ENCODE peak calls at places on chromosomes 11 and 22, in seven cellular contexts. W is RKO, L is left lung, S is GDM1, O is head of caudate nucleus, K is ovary, E is HEK293T. R is an unnamed sample.

GRCh38 chr22:27576413-27576812 is 225.1 kb downstream of the MN1 start:
- DNase-seq in W (no peak), L (no peak), S (no peak), O (no peak), K (no peak), E (no peak), R (no peak)

GRCh38 chr22:45785458-45785857 is 113.8 kb downstream of the ATXN10 start:
- DNase-seq in W (no peak), L (no peak), S (no peak), O (no peak), K (no peak), E (no peak), R (no peak)

GRCh38 chr22:41469218-41469851 is 418 bp downstream of the ACO2 start:
- DNase-seq in W (peak; percentile 61), L (no peak), S (no peak), O (no peak), K (no peak), E (no peak), R (no peak)

GRCh38 chr11:27717377-27717776 is 17.1 kb upstream of the BDNF start:
- DNase-seq in W (peak; percentile 58), L (no peak), S (no peak), O (no peak), K (no peak), E (no peak), R (no peak)

GRCh38 chr22:50553310-50553709 is 7.6 kb downstream of the KLHDC7B start:
- DNase-seq in W (no peak), L (no peak), S (no peak), O (no peak), K (no peak), E (no peak), R (no peak)

GRCh38 chr22:20203142-20204099 is 52.6 kb upstream of the CCDC188 start:
- DNase-seq in W (no peak), L (no peak), S (no peak), O (no peak), K (no peak), E (no peak), R (no peak)

GRCh38 chr11:75184757-75185156 is 33.9 kb downstream of the SLCO2B1 start:
- DNase-seq in W (no peak), L (no peak), S (no peak), O (no peak), K (no peak), E (no peak), R (no peak)

GRCh38 chr22:47092896-47093311 is 330.5 kb downstream of the TBC1D22A start:
- DNase-seq in W (no peak), L (no peak), S (no peak), O (peak; percentile 50), K (no peak), E (no peak), R (no peak)

GRCh38 chr22:46661221-46661851 is 41.1 kb downstream of the GRAMD4 start:
- DNase-seq in W (peak; percentile 67), L (peak; percentile 64), S (no peak), O (peak; percentile 58), K (no peak), E (no peak), R (no peak)

GRCh38 chr11:131910491-131911387 is 540.3 kb downstream of the NTM start:
- DNase-seq in W (no peak), L (no peak), S (no peak), O (peak; percentile 51), K (no peak), E (no peak), R (no peak)

GRCh38 chr11:112844530-112844929 is 116.7 kb upstream of the NCAM1 start:
- DNase-seq in W (no peak), L (no peak), S (no peak), O (peak; percentile 94), K (no peak), E (no peak), R (no peak)

GRCh38 chr11:79609511-79609910 is 168.7 kb upstream of the TENM4 start:
- DNase-seq in W (no peak), L (no peak), S (no peak), O (no peak), K (no peak), E (no peak), R (no peak)

GRCh38 chr11:43989162-43989961 is 46.9 kb downstream of the C11orf96 start:
- DNase-seq in W (no peak), L (peak; percentile 62), S (peak; percentile 13), O (no peak), K (peak; percentile 67), E (no peak), R (no peak)

GRCh38 chr22:19663821-19664325 is 50.4 kb upstream of the SEPTIN5 start:
- DNase-seq in W (no peak), L (no peak), S (no peak), O (no peak), K (peak; percentile 39), E (no peak), R (no peak)

GRCh38 chr11:44270403-44271192 is 39.3 kb downstream of the ALX4 start:
- DNase-seq in W (no peak), L (no peak), S (no peak), O (no peak), K (no peak), E (no peak), R (no peak)

GRCh38 chr11:125925804-125926203 is 20.0 kb upstream of the VSIG10L2 start:
- DNase-seq in W (no peak), L (no peak), S (no peak), O (no peak), K (no peak), E (no peak), R (no peak)

GRCh38 chr11:22828373-22828772 is 1.2 kb downstream of the SVIP start:
- DNase-seq in W (peak; percentile 43), L (no peak), S (no peak), O (no peak), K (no peak), E (no peak), R (no peak)

GRCh38 chr11:72234514-72234830 is 9.5 kb downstream of the PHOX2A start:
- DNase-seq in W (no peak), L (no peak), S (no peak), O (no peak), K (no peak), E (no peak), R (no peak)

GRCh38 chr11:32830796-32831195 is 1.1 kb downstream of the PRRG4 start:
- DNase-seq in W (no peak), L (no peak), S (no peak), O (no peak), K (no peak), E (no peak), R (no peak)

GRCh38 chr11:118619444-118620205 is 12.2 kb downstream of the PHLDB1 start:
- DNase-seq in W (peak; percentile 94), L (peak; percentile 24), S (peak; percentile 59), O (no peak), K (no peak), E (no peak), R (no peak)

GRCh38 chr22:37098976-37099577 is 10.4 kb downstream of the TMPRSS6 start:
- DNase-seq in W (no peak), L (no peak), S (no peak), O (no peak), K (no peak), E (peak; percentile 34), R (no peak)

GRCh38 chr11:74462009-74462408 is 5.3 kb downstream of the KCNE3 start:
- DNase-seq in W (no peak), L (peak; percentile 94), S (peak; percentile 14), O (peak; percentile 66), K (peak; percentile 76), E (no peak), R (peak; percentile 80)

GRCh38 chr11:121450424-121450823 is 1.7 kb upstream of the SORL1 start:
- DNase-seq in W (no peak), L (no peak), S (no peak), O (no peak), K (no peak), E (no peak), R (no peak)